ENCODE peak calls at places on chromosome 14, in four cellular contexts. W, Q, A and L are unnamed samples.

GRCh38 chr14:96080571-96080970 is 41.4 kb downstream of the C14orf132 start:
- DNase-seq in A (no peak), Q (no peak), W (no peak), L (no peak)

GRCh38 chr14:100618763-100619320 is 31.6 kb upstream of the BEGAIN start:
- DNase-seq in A (no peak), Q (no peak), W (no peak), L (no peak)

GRCh38 chr14:22147716-22148115 is 441.3 kb downstream of the DAD1 start:
- DNase-seq in A (no peak), W (no peak), Q (no peak), L (no peak)

GRCh38 chr14:28280997-28281598 is 485.5 kb upstream of the FOXG1 start:
- DNase-seq in A (no peak), Q (no peak), W (no peak), L (no peak)

GRCh38 chr14:55926007-55926406 is 192.2 kb upstream of the PELI2 start:
- DNase-seq in A (no peak), W (no peak), Q (peak; percentile 56), L (no peak)

GRCh38 chr14:68655021-68655811 is 137.7 kb downstream of the ZFP36L1 start:
- DNase-seq in A (peak; percentile 76), W (no peak), Q (peak; percentile 53), L (no peak)

GRCh38 chr14:69324341-69324931 is 64.5 kb downstream of the GALNT16 start:
- DNase-seq in Q (no peak), W (no peak), A (no peak), L (no peak)

GRCh38 chr14:59126714-59127436 is 61.6 kb upstream of the DAAM1 start:
- DNase-seq in A (peak; percentile 39), Q (peak; percentile 61), W (no peak), L (peak; percentile 64)

GRCh38 chr14:77051101-77051500 is 22.6 kb upstream of the IRF2BPL start:
- DNase-seq in A (no peak), W (no peak), Q (no peak), L (no peak)

GRCh38 chr14:90820958-90821357 is 4.7 kb upstream of the TTC7B start:
- DNase-seq in W (no peak), A (peak; percentile 92), Q (no peak), L (no peak)

GRCh38 chr14:97833291-97833690 is 1036.1 kb downstream of the VRK1 start:
- DNase-seq in W (no peak), A (no peak), Q (no peak), L (no peak)

GRCh38 chr14:96162741-96163140 is 41.9 kb upstream of the BDKRB2 start:
- DNase-seq in A (no peak), W (peak; percentile 3), Q (no peak), L (no peak)

GRCh38 chr14:68261092-68261842 is 441.7 kb downstream of the RAD51B start:
- DNase-seq in A (no peak), W (no peak), Q (no peak), L (peak; percentile 67)

GRCh38 chr14:55354500-55354899 is 57.1 kb downstream of the ATG14 start:
- DNase-seq in W (peak; percentile 76), A (peak; percentile 45), Q (peak; percentile 41), L (peak; percentile 43)

GRCh38 chr14:101129750-101130149 is 226.2 kb upstream of the RTL1 start:
- DNase-seq in A (no peak), W (no peak), Q (no peak), L (no peak)

GRCh38 chr14:98174031-98174430 is 1098.0 kb downstream of the BCL11B start:
- DNase-seq in W (no peak), A (no peak), Q (no peak), L (no peak)

GRCh38 chr14:64708148-64709004 is 4.2 kb downstream of the PLEKHG3 start:
- DNase-seq in W (peak; percentile 97), A (peak; percentile 89), Q (no peak), L (no peak)

GRCh38 chr14:77133718-77134338 is 7.8 kb downstream of the ZDHHC22 start:
- DNase-seq in W (peak; percentile 92), A (peak; percentile 60), Q (peak; percentile 58), L (peak; percentile 61)

GRCh38 chr14:51547260-51547659 is 104.5 kb upstream of the FRMD6 start:
- DNase-seq in W (no peak), A (peak; percentile 99), Q (no peak), L (peak; percentile 99)

GRCh38 chr14:83909507-83909906 is 1620.4 kb upstream of the FLRT2 start:
- DNase-seq in Q (no peak), A (no peak), W (no peak), L (no peak)

GRCh38 chr14:56185991-56186390 is 67.8 kb downstream of the PELI2 start:
- DNase-seq in A (no peak), Q (no peak), W (no peak), L (no peak)

GRCh38 chr14:99329711-99330315 is 57.8 kb upstream of the BCL11B start:
- DNase-seq in Q (no peak), W (no peak), A (peak; percentile 11), L (no peak)

GRCh38 chr14:64126548-64126947 is 167.6 kb downstream of the ESR2 start:
- DNase-seq in W (no peak), A (no peak), Q (no peak), L (no peak)

GRCh38 chr14:37721976-37722659 is 126.7 kb downstream of the TTC6 start:
- DNase-seq in A (peak; percentile 52), W (no peak), Q (peak; percentile 85), L (no peak)

GRCh38 chr14:23051482-23051881 is 5.8 kb downstream of the CDH24 start:
- DNase-seq in Q (no peak), W (no peak), A (no peak), L (no peak)

GRCh38 chr14:55220230-55220629 is 28.8 kb upstream of the DLGAP5 start:
- DNase-seq in W (no peak), A (peak; percentile 23), Q (no peak), L (no peak)

GRCh38 chr14:69274321-69274720 is 14.4 kb downstream of the GALNT16 start:
- DNase-seq in W (no peak), Q (no peak), A (no peak), L (no peak)

GRCh38 chr14:101405171-101405883 is 156.0 kb upstream of the DIO3 start:
- DNase-seq in A (no peak), Q (no peak), W (no peak), L (no peak)

GRCh38 chr14:88551936-88552565 is 2.8 kb downstream of the PTPN21 start:
- DNase-seq in W (peak; percentile 54), A (peak; percentile 28), Q (no peak), L (peak; percentile 41)
- H2AFZ ChIP-seq in W (no peak overlapping the region), A (peak overlapping the region; percentile 91), Q (no peak overlapping the region), L (peak overlapping the region; percentile 91)

DNA sequence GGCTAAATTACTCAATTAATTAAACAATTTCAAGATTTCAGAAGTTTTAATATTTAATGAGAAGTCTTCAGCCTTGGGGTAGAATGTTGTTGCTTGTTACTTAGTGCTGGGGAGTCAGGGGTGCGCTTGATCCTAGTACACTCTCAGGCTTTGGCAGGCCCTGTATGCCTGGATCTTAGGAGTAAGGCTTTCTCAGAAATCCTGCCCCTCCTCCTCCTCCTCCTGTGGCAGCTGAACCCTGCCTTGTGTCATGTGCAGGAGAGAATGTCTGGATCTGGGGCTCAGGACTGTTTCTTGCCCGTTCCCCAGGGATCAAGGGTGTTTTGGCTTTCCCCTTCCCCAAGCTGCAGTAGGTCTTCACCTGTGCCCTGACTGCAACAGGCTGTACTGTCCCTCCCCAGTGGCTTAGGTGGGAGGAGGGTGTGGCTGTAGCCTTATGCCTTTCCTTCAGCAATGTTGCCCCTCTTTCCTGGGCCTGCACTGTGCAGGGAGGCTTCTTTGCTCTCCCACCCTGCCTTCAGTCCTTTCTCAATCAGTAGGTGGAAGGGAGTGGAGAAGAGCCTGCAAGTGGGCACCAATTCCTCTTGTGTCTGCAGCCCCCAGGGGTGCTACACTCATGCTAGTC is 108.2 kb downstream of the SLC38A6 start:
- DNase-seq in A (no peak), Q (no peak), W (no peak), L (no peak)
- H2AFZ ChIP-seq in A (no peak overlapping the region), Q (no peak overlapping the region), W (no peak overlapping the region), L (no peak overlapping the region)

DNA sequence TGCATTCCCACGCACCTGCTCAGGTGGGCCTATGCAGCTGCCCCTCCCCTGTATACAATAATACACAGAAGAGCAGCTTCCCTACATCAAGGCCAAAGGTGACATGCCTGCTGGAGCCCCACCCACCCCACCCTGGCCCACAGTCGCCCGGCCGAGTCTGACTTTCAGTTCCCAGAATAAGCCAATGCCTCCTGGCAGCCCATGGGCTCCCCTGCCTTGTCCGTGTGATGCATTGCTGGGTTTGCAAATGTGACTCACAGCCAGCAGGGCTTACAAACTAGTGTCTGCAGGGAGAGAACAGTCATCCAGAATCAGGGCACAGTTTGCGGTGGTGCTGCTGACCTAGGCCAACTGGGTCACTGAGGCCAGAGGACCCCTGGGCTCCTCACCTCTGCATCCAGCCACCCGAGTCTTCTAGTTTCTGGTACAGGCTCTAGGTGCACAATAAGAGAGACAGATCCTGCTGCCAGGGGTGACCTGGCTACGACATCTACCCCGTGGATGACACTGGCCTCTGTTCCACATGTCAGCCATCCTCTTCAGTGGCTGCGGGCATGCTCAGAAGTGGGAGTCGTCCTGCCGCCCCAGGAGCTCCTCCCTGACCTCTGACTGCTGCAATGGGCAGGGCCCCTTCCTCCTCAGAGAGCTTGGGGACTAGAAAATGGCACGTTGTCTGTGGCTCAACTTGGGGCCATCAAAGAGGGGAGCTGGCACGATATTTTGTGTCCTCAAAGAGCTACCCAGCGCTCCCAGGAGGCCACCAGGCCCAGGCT is 84.5 kb downstream of the CHGA start:
- DNase-seq in Q (no peak), W (no peak), A (peak; percentile 59), L (no peak)
- H2AFZ ChIP-seq in Q (no peak overlapping the region), W (no peak overlapping the region), A (no peak overlapping the region), L (no peak overlapping the region)

DNA sequence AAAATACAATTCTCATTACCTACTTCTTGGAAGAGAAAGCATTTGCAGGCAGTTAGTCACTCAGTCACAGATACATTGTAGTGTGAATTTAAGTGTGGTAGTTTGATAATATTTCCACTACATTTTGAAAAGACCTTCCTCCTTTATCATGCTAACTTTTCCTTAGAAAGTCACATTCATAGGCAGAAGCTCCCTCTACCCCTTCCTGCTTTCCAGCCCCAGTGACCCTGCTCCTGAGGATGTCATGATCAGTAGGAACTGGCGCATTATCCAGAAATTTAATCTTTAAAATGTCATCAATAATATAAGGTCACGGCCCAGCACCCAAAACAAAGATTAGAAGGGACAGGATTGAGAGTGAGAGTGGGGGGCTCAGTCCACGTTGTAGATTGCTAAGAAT is 707.4 kb upstream of the STXBP6 start:
- DNase-seq in W (no peak), A (no peak), Q (no peak), L (no peak)
- H2AFZ ChIP-seq in W (no peak overlapping the region), A (no peak overlapping the region), Q (no peak overlapping the region), L (no peak overlapping the region)

GRCh38 chr14:40652089-40652691 is 954.5 kb upstream of the LRFN5 start:
- DNase-seq in A (no peak), Q (no peak), W (no peak), L (no peak)

GRCh38 chr14:40656301-40656700 is 950.4 kb upstream of the LRFN5 start:
- DNase-seq in Q (no peak), W (no peak), A (no peak), L (no peak)
- H2AFZ ChIP-seq in Q (no peak overlapping the region), W (no peak overlapping the region), A (no peak overlapping the region), L (no peak overlapping the region)

DNA sequence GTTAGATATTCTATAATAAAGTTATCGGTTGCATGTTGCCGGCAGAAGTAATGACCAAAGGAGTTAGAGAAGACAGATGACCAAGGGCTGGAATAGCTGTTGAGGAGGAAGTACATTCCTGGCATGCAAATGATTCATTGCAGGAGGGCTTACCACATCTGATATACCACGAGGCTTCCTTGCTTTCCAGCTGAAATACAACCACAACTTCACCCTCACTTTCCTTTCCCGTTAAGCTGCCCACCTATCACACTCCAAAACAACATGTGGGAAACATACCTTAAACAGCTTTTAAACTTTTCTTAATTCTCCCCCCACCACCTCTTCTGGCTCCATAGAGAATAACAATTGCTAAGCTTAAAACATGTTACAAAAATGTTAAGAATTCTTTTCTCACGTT is 594.1 kb downstream of the NRXN3 start:
- DNase-seq in W (no peak), Q (no peak), A (peak; percentile 30), L (no peak)
- H2AFZ ChIP-seq in W (no peak overlapping the region), Q (no peak overlapping the region), A (no peak overlapping the region), L (no peak overlapping the region)